ENCODE peak calls at places on chromosomes 7 and 10, in ten cellular contexts. T is heart left ventricle, L is NCI-H1092 treated with DMSO at 0.1 percent for 48 hours, D is ACHN, Z is LoVo, M is aorta, J is kidney, P is T-cell, A is lower lobe of right lung, Y is RWPE1. C is an unnamed sample.

GRCh38 chr7:105408791-105409410 is 20.2 kb upstream of the SRPK2 start:
- DNase-seq in M (no peak), T (no peak), Z (no peak), D (no peak), Y (no peak), A (no peak), P (no peak), J (no peak), L (no peak), C (no peak)

GRCh38 chr7:82810558-82811259 is 352.0 kb downstream of the PCLO start:
- DNase-seq in L (peak), J (no peak), P (no peak), A (no peak), M (no peak), Z (peak), D (peak), Y (peak), T (no peak), C (peak)

GRCh38 chr7:150408393-150409299 is 29.5 kb downstream of the ZNF775 start:
- DNase-seq in L (no peak), A (no peak), Y (no peak), D (no peak), Z (no peak), P (no peak), T (no peak), J (no peak), M (no peak), C (no peak)

GRCh38 chr10:104267721-104268690 is 978 bp upstream of the GSTO2 start:
- DNase-seq in M (no peak), Y (no peak), D (peak), L (no peak), J (no peak), A (no peak), T (no peak), Z (no peak), P (no peak), C (no peak)

GRCh38 chr7:85464042-85464651 is 277.3 kb upstream of the SEMA3D start:
- DNase-seq in P (no peak), L (peak), T (no peak), M (no peak), J (no peak), Z (peak), Y (no peak), A (no peak), D (peak), C (no peak)

GRCh38 chr10:121668336-121669009 is 70.2 kb upstream of the FGFR2 start:
- DNase-seq in P (no peak), M (peak), D (no peak), J (peak), T (peak), L (peak), A (peak), Z (no peak), Y (no peak), C (peak)

GRCh38 chr10:96878071-96878470 is 46.0 kb downstream of the LCOR start:
- DNase-seq in J (no peak), M (no peak), T (no peak), Z (no peak), P (no peak), D (no peak), A (no peak), Y (no peak), L (no peak), C (no peak)

GRCh38 chr7:101207459-101207858 is 6.6 kb upstream of the MOGAT3 start:
- DNase-seq in P (no peak), A (no peak), M (no peak), Y (no peak), Z (no peak), D (no peak), L (no peak), T (no peak), J (no peak), C (no peak)

GRCh38 chr10:18594574-18595156 is 56.7 kb downstream of the NSUN6 start:
- DNase-seq in L (no peak), A (no peak), M (no peak), T (no peak), P (no peak), D (peak), Z (no peak), J (no peak), Y (no peak), C (no peak)

GRCh38 chr7:81659697-81660395 is 110.0 kb downstream of the HGF start:
- DNase-seq in J (no peak), L (no peak), Y (no peak), Z (no peak), A (no peak), T (no peak), D (no peak), P (no peak), M (no peak), C (peak)

GRCh38 chr10:56472978-56473377 is 111.9 kb upstream of the ZWINT start:
- DNase-seq in A (no peak), D (no peak), L (no peak), Y (no peak), Z (no peak), M (no peak), P (no peak), J (no peak), T (no peak), C (no peak)

GRCh38 chr10:132489704-132490534 is 47.7 kb upstream of the INPP5A start:
- DNase-seq in P (no peak), M (peak), Y (no peak), L (no peak), D (no peak), A (peak), J (peak), T (no peak), Z (no peak), C (no peak)

GRCh38 chr10:44950326-44951225 is 9.0 kb upstream of the RASSF4 start:
- DNase-seq in D (no peak), T (peak), P (no peak), J (no peak), M (no peak), A (no peak), Z (no peak), L (no peak), Y (no peak), C (no peak)

GRCh38 chr10:99661370-99661749 is 2.1 kb downstream of the ENTPD7 start:
- DNase-seq in Y (peak), D (peak), L (no peak), M (no peak), P (no peak), T (no peak), J (no peak), Z (no peak), A (no peak), C (peak)

GRCh38 chr7:90401989-90402388 is 1.3 kb upstream of the CLDN12 start:
- DNase-seq in J (no peak), M (no peak), P (no peak), A (no peak), Z (no peak), D (no peak), L (peak), Y (no peak), T (no peak), C (peak)

GRCh38 chr10:101367569-101368453 is 13.8 kb downstream of the BTRC start:
- DNase-seq in J (no peak), P (no peak), D (peak), Y (peak), L (no peak), Z (peak), M (no peak), A (no peak), T (no peak), C (peak)

GRCh38 chr7:159201722-159202330 is 57.2 kb upstream of the VIPR2 start:
- DNase-seq in Z (no peak), L (no peak), M (no peak), J (no peak), A (no peak), P (no peak), T (no peak), D (no peak), Y (no peak), C (no peak)

GRCh38 chr7:98470131-98470985 is 69.5 kb upstream of the BAIAP2L1 start:
- DNase-seq in Z (peak), Y (peak), J (peak), P (no peak), D (no peak), A (peak), M (peak), L (no peak), T (no peak), C (no peak)

GRCh38 chr7:44654255-44654791 is 47.9 kb downstream of the OGDH start:
- DNase-seq in D (no peak), Z (no peak), Y (no peak), M (no peak), J (no peak), P (no peak), A (no peak), T (peak), L (no peak), C (no peak)

GRCh38 chr10:100551733-100552132 is 16.0 kb downstream of the HIF1AN start:
- DNase-seq in P (no peak), A (no peak), D (no peak), J (no peak), T (no peak), Z (no peak), L (no peak), M (peak), Y (no peak), C (no peak)